ENCODE peak calls at places on chromosome 22, in eight cellular contexts. T, R, U, K, A, O, L and N are unnamed samples.

GRCh38 chr22:43297246-43298061 is 45.7 kb downstream of the SCUBE1 start:
- DNase-seq in T (no peak), L (peak; percentile 54), U (no peak), O (no peak), R (no peak), A (no peak), K (no peak), N (peak; percentile 74)

GRCh38 chr22:46598737-46599424 is 21.3 kb upstream of the GRAMD4 start:
- DNase-seq in O (peak; percentile 70), L (no peak), A (no peak), T (no peak), R (no peak), K (peak; percentile 33), U (no peak), N (no peak)

GRCh38 chr22:48434156-48434867 is 1393.4 kb downstream of the BRD1 start:
- DNase-seq in K (no peak), U (no peak), R (no peak), A (no peak), T (no peak), L (no peak), O (peak; percentile 51), N (peak; percentile 40)

GRCh38 chr22:30667092-30667485 is 586 bp downstream of the DUSP18 start:
- DNase-seq in O (no peak), K (no peak), A (no peak), T (no peak), L (no peak), U (no peak), R (peak; percentile 3), N (no peak)

GRCh38 chr22:30880181-30880601 is 88.4 kb downstream of the MORC2 start:
- DNase-seq in A (no peak), U (no peak), L (no peak), K (no peak), T (no peak), R (no peak), O (no peak), N (no peak)

GRCh38 chr22:50012201-50013181 is at the start of gene IL17REL:
- DNase-seq in A (no peak), O (no peak), R (no peak), U (no peak), L (no peak), K (peak; percentile 10), T (peak; percentile 25), N (peak; percentile 55)

GRCh38 chr22:32620992-32621391 is 146.4 kb downstream of the FBXO7 start:
- DNase-seq in A (no peak), T (no peak), U (no peak), O (peak; percentile 25), R (no peak), K (no peak), L (no peak), N (peak; percentile 30)

GRCh38 chr22:44218071-44218470 is 37.3 kb downstream of the PARVG start:
- DNase-seq in A (no peak), U (no peak), K (no peak), O (no peak), L (no peak), R (no peak), T (no peak), N (no peak)

GRCh38 chr22:21939392-21940319 is 13.0 kb downstream of the PPM1F start:
- DNase-seq in R (no peak), L (no peak), T (no peak), O (peak; percentile 85), K (no peak), U (no peak), A (no peak), N (no peak)

GRCh38 chr22:32583921-32584335 is 109.3 kb downstream of the FBXO7 start:
- DNase-seq in T (no peak), R (no peak), K (peak; percentile 40), L (no peak), A (no peak), O (no peak), U (no peak), N (peak; percentile 9)

GRCh38 chr22:50272103-50272782 is 2.1 kb upstream of the MAPK11 start:
- DNase-seq in R (no peak), K (peak; percentile 13), L (no peak), O (no peak), A (no peak), U (no peak), T (no peak), N (no peak)

GRCh38 chr22:30829901-30830550 is 135.4 kb downstream of the OSBP2 start:
- DNase-seq in U (no peak), R (peak; percentile 90), K (peak; percentile 97), L (no peak), O (no peak), A (no peak), T (no peak), N (no peak)

GRCh38 chr22:30823015-30823370 is 128.3 kb downstream of the OSBP2 start:
- DNase-seq in T (no peak), K (no peak), O (no peak), L (no peak), R (no peak), A (no peak), U (no peak), N (no peak)

GRCh38 chr22:31588970-31589675 is 72.9 kb downstream of the PISD start:
- DNase-seq in K (no peak), O (no peak), U (no peak), L (no peak), T (no peak), R (no peak), A (no peak), N (no peak)

GRCh38 chr22:49010901-49011300 is 816.8 kb downstream of the BRD1 start:
- DNase-seq in K (no peak), T (no peak), R (no peak), L (peak; percentile 4), O (peak; percentile 61), A (no peak), U (no peak), N (peak; percentile 32)

GRCh38 chr22:50252081-50253045 is 1.3 kb upstream of the HDAC10 start:
- DNase-seq in K (peak; percentile 52), L (peak; percentile 64), A (peak; percentile 71), O (peak; percentile 94), T (peak; percentile 68), R (no peak), U (peak; percentile 83), N (peak; percentile 89)

GRCh38 chr22:30747493-30747892 is 52.8 kb downstream of the OSBP2 start:
- DNase-seq in K (no peak), L (no peak), O (no peak), A (no peak), R (no peak), U (no peak), T (no peak), N (no peak)

GRCh38 chr22:23803001-23803819 is 16.4 kb downstream of the SMARCB1 start:
- DNase-seq in L (no peak), U (peak; percentile 71), O (no peak), R (no peak), A (no peak), T (no peak), K (no peak), N (no peak)

GRCh38 chr22:24155597-24156145 is 25.6 kb upstream of the SUSD2 start:
- DNase-seq in O (peak; percentile 94), T (peak; percentile 72), U (peak; percentile 76), L (peak; percentile 59), R (no peak), K (peak; percentile 65), A (peak; percentile 82), N (peak; percentile 94)

GRCh38 chr22:50544746-50545253 is 899 bp upstream of the KLHDC7B start:
- DNase-seq in T (no peak), O (peak; percentile 82), U (no peak), L (peak; percentile 55), R (no peak), A (no peak), K (no peak), N (no peak)

GRCh38 chr22:46025973-46026906 is 49.3 kb upstream of the WNT7B start:
- DNase-seq in T (no peak), O (peak; percentile 63), U (no peak), R (no peak), K (no peak), A (no peak), L (no peak), N (peak; percentile 66)

GRCh38 chr22:24969588-24970301 is 17.2 kb downstream of the KIAA1671 start:
- DNase-seq in T (no peak), R (peak; percentile 56), U (no peak), L (no peak), O (no peak), A (no peak), K (no peak), N (no peak)

GRCh38 chr22:49007013-49007653 is 820.5 kb downstream of the BRD1 start:
- DNase-seq in A (no peak), L (no peak), O (no peak), U (no peak), K (no peak), R (no peak), T (no peak), N (no peak)

GRCh38 chr22:39013923-39014722 is at the start of gene APOBEC3C:
- DNase-seq in T (peak; percentile 75), U (peak; percentile 92), R (peak; percentile 65), A (peak; percentile 92), K (peak; percentile 90), L (peak; percentile 84), O (peak; percentile 91), N (peak; percentile 94)
- TF ChIP-seq POLR2A in T (peak; percentile 84), U (peak; percentile 55), R (peak; percentile 28), A (peak; percentile 36), K (peak; percentile 65), L (no peak), O (peak; percentile 39), N (no peak)

GRCh38 chr22:28627791-28628190 is 51.8 kb downstream of the TTC28 start:
- DNase-seq in R (no peak), T (no peak), U (no peak), O (no peak), A (no peak), K (no peak), L (no peak), N (no peak)
- TF ChIP-seq POLR2A in R (no peak), T (no peak), U (no peak), O (no peak), A (no peak), K (no peak), L (no peak), N (no peak)

DNA sequence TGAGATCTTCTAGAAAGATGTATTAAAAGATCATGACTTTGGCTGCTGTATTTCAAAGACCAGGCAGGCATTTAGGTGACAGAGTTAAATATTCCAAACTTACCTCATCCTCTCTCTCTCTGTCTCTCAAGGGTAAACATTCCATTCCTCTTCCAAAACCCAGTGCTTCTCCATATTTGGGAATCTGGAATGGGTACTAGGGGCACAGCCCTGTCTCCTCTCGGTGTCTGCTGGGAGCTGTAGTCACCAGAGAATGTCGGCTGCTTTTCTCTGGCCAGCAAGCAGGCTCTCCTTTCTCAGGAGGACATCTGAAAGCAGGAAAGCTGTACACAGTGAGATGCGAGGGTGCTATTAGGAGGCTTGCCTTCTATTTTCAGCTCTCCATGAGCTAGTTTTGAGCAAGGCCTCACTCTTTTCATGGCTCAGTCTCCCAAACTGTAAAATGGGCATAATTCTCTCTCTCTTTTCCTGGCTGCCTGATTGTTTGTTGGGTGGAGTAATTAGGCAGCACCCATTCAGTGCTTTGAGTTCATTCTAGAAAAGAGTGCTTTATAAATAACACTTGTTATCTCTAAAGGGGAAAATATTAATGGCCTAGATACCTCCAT is 9.3 kb upstream of the PEX26 start:
- DNase-seq in L (no peak), R (no peak), O (no peak), A (no peak), K (peak; percentile 44), U (no peak), T (no peak), N (no peak)
- TF ChIP-seq POLR2A in L (no peak), R (no peak), O (no peak), A (no peak), K (no peak), U (no peak), T (no peak), N (no peak)

GRCh38 chr22:36411589-36412258 is 24.0 kb upstream of the MYH9 start:
- DNase-seq in K (no peak), T (no peak), A (no peak), O (no peak), L (no peak), U (no peak), R (no peak), N (no peak)
- TF ChIP-seq POLR2A in K (no peak), T (no peak), A (no peak), O (no peak), L (no peak), U (no peak), R (no peak), N (no peak)